ENCODE peak calls at places on chromosome 22, in four cellular contexts. U is heart left ventricle, R is MM.1S, Y is lung. A is an unnamed sample. For H3K4me1, the result is how much of the 10 kb centered on the place peaks cover.

GRCh38 chr22:33247758-33248157 is 189.6 kb upstream of the SYN3 start:
- DNase-seq in U (no peak), R (peak), Y (no peak), A (no peak)

GRCh38 chr22:44143117-44143495 is 37.6 kb upstream of the PARVG start:
- DNase-seq in U (no peak), R (no peak), Y (no peak), A (no peak)

GRCh38 chr22:20179455-20180244 is 28.8 kb upstream of the CCDC188 start:
- DNase-seq in U (no peak), R (no peak), Y (no peak), A (no peak)

GRCh38 chr22:30015846-30016245 is 64.4 kb upstream of the HORMAD2 start:
- DNase-seq in U (no peak), R (no peak), Y (no peak), A (no peak)

GRCh38 chr22:22913989-22914388 is 26.4 kb downstream of the IGLL5 start:
- DNase-seq in U (no peak), R (no peak), Y (no peak), A (no peak)

GRCh38 chr22:35839811-35840739 is 122.4 kb downstream of the APOL5 start:
- DNase-seq in U (peak), R (peak), Y (peak), A (peak)

GRCh38 chr22:25564320-25564978 is at the start of gene GRK3:
- DNase-seq in U (peak), R (peak), Y (peak), A (peak)

GRCh38 chr22:45887202-45888131 is 89.5 kb downstream of the WNT7B start:
- DNase-seq in U (no peak), R (no peak), Y (peak), A (peak)

GRCh38 chr22:46031561-46031960 is 54.6 kb upstream of the WNT7B start:
- DNase-seq in U (no peak), R (no peak), Y (no peak), A (peak)

GRCh38 chr22:21803859-21804258 is 63.6 kb downstream of the MAPK1 start:
- DNase-seq in U (no peak), R (no peak), Y (no peak), A (no peak)

GRCh38 chr22:21811982-21812381 is 55.5 kb downstream of the MAPK1 start:
- DNase-seq in U (no peak), R (no peak), Y (no peak), A (no peak)

GRCh38 chr22:21802673-21803072 is 64.8 kb downstream of the MAPK1 start:
- DNase-seq in U (no peak), R (no peak), Y (no peak), A (no peak)

GRCh38 chr22:21807545-21807944 is 59.9 kb downstream of the MAPK1 start:
- DNase-seq in U (no peak), R (no peak), Y (no peak), A (no peak)

DNA sequence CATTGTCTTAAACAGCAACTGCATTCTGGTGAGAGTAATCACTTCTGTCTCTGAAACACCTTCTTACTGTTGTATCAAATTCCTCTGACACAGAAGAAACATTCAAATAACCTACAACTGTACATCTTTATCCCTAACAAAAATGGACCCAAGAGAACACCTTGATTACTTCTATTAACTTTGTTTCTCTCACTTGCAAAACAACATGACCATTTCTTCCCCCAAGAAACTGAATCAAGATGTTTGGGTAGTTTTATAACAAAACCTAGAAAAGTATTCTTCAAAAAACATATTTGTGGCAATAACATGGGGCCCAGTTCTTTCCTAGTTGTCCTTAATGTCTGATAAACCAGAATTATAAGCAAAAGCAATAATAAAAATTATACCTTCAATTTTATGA is 59.3 kb downstream of the MAPK1 start:
- DNase-seq in U (no peak), R (no peak), Y (no peak), A (no peak)
- H3K4me1 ChIP-seq in U (under half), R (under half), Y (under half), A (under half)

DNA sequence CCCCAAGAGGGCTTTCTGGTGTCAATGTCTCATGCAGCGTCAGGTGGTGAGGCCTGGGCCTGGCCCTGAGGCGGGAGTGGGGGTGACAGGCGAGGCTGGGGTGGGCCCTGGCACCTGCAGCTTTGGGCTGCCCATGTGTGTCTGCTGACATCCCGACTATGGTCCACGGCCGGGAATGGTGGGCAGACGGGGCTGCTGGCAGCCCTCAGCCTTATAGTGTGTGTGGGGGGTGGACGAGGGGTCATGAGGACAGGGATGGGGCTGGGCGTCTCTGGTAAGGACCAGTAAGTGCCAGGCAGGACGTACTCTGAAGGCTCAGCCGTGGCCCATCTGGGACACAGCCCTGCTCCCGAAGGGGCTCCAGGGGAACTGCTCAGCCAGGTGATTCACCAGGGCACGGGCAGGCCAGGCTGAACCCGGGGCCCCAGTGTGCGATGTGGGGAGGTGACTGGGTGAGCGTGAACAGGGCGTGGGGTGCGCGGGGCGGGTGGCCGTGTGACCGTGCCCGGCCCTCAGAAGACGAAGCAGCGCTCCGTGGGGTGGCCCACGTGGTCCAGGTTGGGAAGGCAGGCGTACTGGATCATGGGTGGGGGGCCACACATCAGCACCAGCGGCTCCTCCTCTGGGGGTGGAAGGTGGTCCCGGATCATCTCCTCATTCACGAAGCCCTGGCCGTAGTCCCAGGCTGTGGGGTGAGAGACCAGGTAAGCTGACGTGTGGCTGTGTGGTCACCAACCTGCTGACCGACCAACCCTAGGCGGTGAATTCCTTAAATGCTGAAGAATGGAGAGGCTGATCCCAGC is 4.8 kb upstream of the POLDIP3 start:
- DNase-seq in U (no peak), R (no peak), Y (no peak), A (no peak)
- H3K4me1 ChIP-seq in U (under half), R (under half), Y (under half), A (under half)

GRCh38 chr22:40421082-40421350 is 50.6 kb downstream of the SGSM3 start:
- DNase-seq in U (no peak), R (no peak), Y (no peak), A (no peak)
- H3K4me1 ChIP-seq in U (under half), R (under half), Y (under half), A (under half)

DNA sequence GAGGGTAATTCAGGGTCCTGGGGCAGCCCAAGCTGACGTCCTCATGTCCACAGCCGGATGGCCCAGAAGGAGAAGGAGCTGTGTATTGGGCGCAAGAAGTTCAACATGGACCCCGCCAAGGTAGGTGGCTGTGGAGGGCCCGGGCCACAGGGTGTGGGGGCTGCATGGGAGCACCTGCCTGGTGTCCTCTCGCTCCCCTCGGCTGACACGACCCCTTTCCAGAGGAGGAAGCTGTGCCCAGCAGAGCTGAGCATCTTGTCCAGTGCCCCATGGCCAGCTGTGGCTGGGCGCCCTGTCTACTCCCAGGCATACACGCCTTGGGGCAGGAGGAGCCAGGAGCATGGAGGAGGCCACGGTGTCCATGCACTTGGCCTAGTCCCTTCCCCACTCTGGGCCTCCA is 13.6 kb downstream of the CYTH4 start:
- DNase-seq in U (no peak), R (no peak), Y (no peak), A (no peak)
- H3K4me1 ChIP-seq in U (under half), R (under half), Y (under half), A (under half)

GRCh38 chr22:23997092-23997491 is 8.2 kb downstream of the GSTT4 start:
- DNase-seq in U (no peak), R (no peak), Y (no peak), A (no peak)
- H3K4me1 ChIP-seq in U (under half), R (under half), Y (under half), A (under half)

DNA sequence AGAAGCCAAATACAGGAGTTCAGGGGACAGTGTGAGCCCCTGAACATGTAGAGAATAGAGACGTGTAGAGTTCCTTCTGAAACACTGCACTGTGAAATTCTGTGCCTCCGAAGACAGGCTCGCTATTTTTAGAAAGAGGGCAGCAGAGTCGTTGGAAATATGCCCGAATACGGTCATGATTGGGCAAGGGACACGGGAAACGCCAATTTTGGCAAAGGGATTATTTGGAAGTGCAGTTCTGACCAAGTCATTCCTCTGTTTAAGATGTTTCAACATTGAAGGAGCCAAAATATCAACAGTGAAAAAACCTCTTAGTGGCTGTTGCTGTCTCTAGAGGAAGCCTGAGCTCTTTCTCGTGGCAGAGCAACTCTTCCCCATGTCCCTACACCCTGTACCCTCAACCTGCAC is 9.5 kb upstream of the CBX6 start:
- DNase-seq in U (no peak), R (no peak), Y (peak), A (peak)
- H3K4me1 ChIP-seq in U (under half), R (under half), Y (under half), A (under half)

DNA sequence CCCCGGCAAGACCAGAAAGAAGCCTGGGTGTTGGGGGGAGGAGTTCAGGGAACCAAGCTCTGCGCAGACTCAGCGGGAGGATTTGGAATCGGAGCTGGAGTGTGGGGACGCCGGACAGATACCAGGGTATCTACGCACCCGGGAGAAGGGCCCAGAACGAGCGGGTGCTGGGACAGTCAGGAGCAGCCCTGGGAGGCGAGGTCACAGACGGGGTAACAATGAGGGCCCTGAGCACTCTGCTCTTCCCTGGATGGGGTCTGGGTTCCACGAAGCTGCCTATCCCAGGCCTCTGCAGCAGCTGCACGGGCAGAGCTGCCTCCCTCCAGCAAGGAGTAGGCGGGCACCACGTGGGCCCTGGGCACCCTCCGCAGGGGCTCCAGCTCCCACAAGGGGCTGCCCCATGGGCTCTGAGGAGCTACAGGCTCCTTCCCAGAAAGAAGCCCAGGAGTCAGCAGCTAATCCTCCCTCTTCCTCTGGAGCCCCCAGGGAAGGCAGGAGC is 197.2 kb downstream of the BRD1 start:
- DNase-seq in U (no peak), R (no peak), Y (no peak), A (no peak)
- H3K4me1 ChIP-seq in U (under half), R (under half), Y (under half), A (under half)

GRCh38 chr22:31081963-31082605 is 966 bp downstream of the SMTN start:
- DNase-seq in U (no peak), R (no peak), Y (no peak), A (no peak)

GRCh38 chr22:31080848-31081649 is at the start of gene SMTN:
- DNase-seq in U (peak), R (peak), Y (peak), A (peak)

GRCh38 chr22:31083923-31084810 is 3.0 kb downstream of the SMTN start:
- DNase-seq in U (peak), R (peak), Y (no peak), A (no peak)

GRCh38 chr22:31083377-31083768 is 2.3 kb downstream of the SMTN start:
- DNase-seq in U (peak), R (no peak), Y (no peak), A (no peak)

GRCh38 chr22:31082606-31083376 is 1.7 kb downstream of the SMTN start:
- DNase-seq in U (peak), R (no peak), Y (peak), A (peak)
- H3K4me1 ChIP-seq in U (under half), R (under half), Y (under half), A (under half)